ENCODE peak calls at places on chromosomes 4 and X, in five cellular contexts. Z is ovary, W is fibroblast of mammary gland, V is sigmoid colon, N is dorsolateral prefrontal cortex. M is an unnamed sample.

GRCh38 chr4:182478475-182478874 is 235.3 kb downstream of the TENM3 start:
- DNase-seq in Z (no peak), W (peak), V (no peak), N (no peak), M (no peak)

GRCh38 chrX:112877771-112878173 is 37.1 kb upstream of the AMOT start:
- DNase-seq in Z (no peak), W (no peak), V (no peak), N (no peak), M (no peak)

GRCh38 chr4:67106846-67107467 is 438.3 kb downstream of the CENPC start:
- DNase-seq in Z (no peak), W (no peak), V (no peak), N (no peak), M (peak)

GRCh38 chrX:65932173-65933084 is 107.5 kb downstream of the VSIG4 start:
- DNase-seq in Z (no peak), W (no peak), V (no peak), N (no peak), M (no peak)

GRCh38 chrX:6120329-6120728 is 108.3 kb downstream of the NLGN4X start:
- DNase-seq in Z (no peak), W (no peak), V (no peak), N (no peak), M (no peak)

GRCh38 chr4:163540977-163541376 is 46.5 kb downstream of the TMA16 start:
- DNase-seq in Z (no peak), W (peak), V (no peak), N (no peak), M (no peak)

GRCh38 chr4:121686265-121686664 is 10.5 kb downstream of the ANXA5 start:
- DNase-seq in Z (no peak), W (no peak), V (no peak), N (no peak), M (no peak)

GRCh38 chr4:1080961-1081688 is 32.2 kb downstream of the RNF212 start:
- DNase-seq in Z (peak), W (peak), V (no peak), N (no peak), M (no peak)

GRCh38 chrX:11321986-11322385 is 28.8 kb downstream of the AMELX start:
- DNase-seq in Z (no peak), W (peak), V (no peak), N (no peak), M (no peak)

DNA sequence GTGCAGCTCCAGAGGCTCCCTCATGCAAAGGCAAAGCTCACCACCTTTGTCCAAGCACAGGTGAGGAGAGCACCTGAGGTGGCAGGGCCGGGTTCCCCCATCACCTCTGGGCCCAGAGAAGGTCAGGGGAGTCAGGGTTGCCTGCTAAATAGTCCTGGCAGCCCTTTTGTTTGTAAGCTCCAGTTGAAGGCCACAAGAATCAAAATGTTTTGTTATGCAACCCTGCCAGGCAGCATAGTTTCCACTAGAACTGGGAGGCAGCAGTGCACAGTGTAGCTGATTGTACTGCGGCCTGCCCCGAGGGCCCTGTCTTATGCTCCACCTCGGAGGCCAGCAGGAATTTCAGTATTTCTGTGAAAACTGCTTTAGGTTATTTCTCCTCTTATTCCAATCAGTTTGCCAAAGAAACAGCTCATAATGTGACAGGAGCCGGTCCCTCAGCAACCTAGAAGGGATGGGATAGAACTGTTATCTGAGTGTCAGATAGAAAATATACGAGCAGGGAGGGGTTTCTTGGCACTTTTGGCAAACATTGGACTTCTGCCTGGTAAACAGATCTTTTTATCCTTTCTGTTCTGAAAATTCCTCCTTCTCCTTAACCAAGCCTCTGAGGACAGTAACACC is 93.7 kb downstream of the LNX1 start:
- DNase-seq in Z (peak), W (peak), V (peak), N (no peak), M (no peak)
- TF ChIP-seq CTCF in Z (no peak), W (peak), V (no peak), N (no peak), M (no peak)

GRCh38 chr4:143025111-143025704 is 159.5 kb upstream of the USP38 start:
- DNase-seq in Z (no peak), W (peak), V (no peak), N (no peak), M (no peak)
- TF ChIP-seq CTCF in Z (no peak), W (peak), V (peak), N (peak), M (peak)

DNA sequence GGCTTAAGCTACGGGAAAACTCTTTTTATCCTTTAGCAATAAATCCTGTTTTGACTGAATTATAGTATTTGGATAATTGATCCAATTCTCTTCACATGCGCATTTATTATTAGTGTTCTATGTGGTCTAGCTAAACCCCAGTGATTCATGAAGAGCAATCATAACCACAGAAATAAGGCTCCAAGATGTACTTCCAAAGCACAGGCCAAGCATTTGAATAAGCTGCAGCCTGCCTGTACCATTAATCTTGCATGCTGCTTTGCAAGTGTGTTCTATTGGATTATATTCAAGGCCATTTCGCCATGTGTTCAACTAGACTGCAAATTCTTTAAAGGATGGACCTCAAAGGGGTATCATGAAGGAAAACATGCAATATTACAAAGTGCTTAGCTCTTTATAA is 385.2 kb upstream of the FAT1 start:
- DNase-seq in Z (no peak), W (no peak), V (no peak), N (no peak), M (no peak)
- TF ChIP-seq CTCF in Z (no peak), W (no peak), V (no peak), N (no peak), M (no peak)

DNA sequence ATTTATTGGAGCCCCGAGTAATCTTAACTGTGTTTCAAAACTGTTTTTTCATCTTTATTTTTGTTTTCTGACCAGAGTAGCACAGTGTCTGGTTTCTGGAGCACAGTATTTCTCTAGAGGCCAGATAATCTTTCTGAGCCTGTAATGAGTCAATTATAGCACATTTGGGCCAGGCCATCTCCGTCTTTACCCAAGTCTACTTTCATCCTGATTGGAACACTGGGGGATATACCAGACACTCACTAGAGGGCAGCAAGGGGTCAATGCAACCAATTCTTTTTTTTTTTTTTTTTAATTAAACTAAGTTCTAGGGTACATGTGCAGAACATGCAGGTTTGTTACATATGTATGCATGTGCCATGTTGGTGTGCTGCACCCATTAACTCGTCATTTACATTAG is 282.0 kb downstream of the ARHGAP24 start:
- DNase-seq in Z (no peak), W (peak), V (no peak), N (no peak), M (no peak)
- TF ChIP-seq CTCF in Z (no peak), W (peak), V (no peak), N (peak), M (peak)

M was measured in D721Med.